ENCODE peak calls at places on chromosomes 6 and 20, in four cellular contexts. One of them, this sample, is unnamed.

GRCh38 chr6:55496201-55496600 is 82.8 kb downstream of the HMGCLL1 start:
- DNase-seq in nephron progenitor cell: no peak
- DNase-seq in NCI-H2081: no peak
- DNase-seq in cardiac muscle cell: no peak
- DNase-seq in this sample: no peak

GRCh38 chr6:100663219-100663863 is 198.6 kb upstream of the SIM1 start:
- DNase-seq in nephron progenitor cell: no peak
- DNase-seq in NCI-H2081: no peak
- DNase-seq in cardiac muscle cell: no peak
- DNase-seq in this sample: no peak

GRCh38 chr6:57040011-57040410 is 6.5 kb upstream of the KIAA1586 start:
- DNase-seq in nephron progenitor cell: no peak
- DNase-seq in NCI-H2081: no peak
- DNase-seq in cardiac muscle cell: no peak
- DNase-seq in this sample: no peak

GRCh38 chr20:2816583-2817340 is 598 bp downstream of the TMEM239 start:
- DNase-seq in nephron progenitor cell: no peak
- DNase-seq in NCI-H2081: no peak
- DNase-seq in cardiac muscle cell: no peak
- DNase-seq in this sample: no peak

GRCh38 chr6:136791296-136792065 is 796 bp downstream of the MAP3K5 start:
- DNase-seq in nephron progenitor cell: peak
- DNase-seq in NCI-H2081: peak
- DNase-seq in cardiac muscle cell: peak
- DNase-seq in this sample: peak

GRCh38 chr6:64325093-64325492 is 689.5 kb downstream of the PHF3 start:
- DNase-seq in nephron progenitor cell: no peak
- DNase-seq in NCI-H2081: no peak
- DNase-seq in cardiac muscle cell: no peak
- DNase-seq in this sample: no peak

GRCh38 chr20:7806831-7807230 is 133.4 kb downstream of the HAO1 start:
- DNase-seq in nephron progenitor cell: no peak
- DNase-seq in NCI-H2081: no peak
- DNase-seq in cardiac muscle cell: no peak
- DNase-seq in this sample: no peak

GRCh38 chr6:70162972-70163371 is 139.9 kb downstream of the COL9A1 start:
- DNase-seq in nephron progenitor cell: no peak
- DNase-seq in NCI-H2081: no peak
- DNase-seq in cardiac muscle cell: no peak
- DNase-seq in this sample: no peak

GRCh38 chr20:3889489-3890409 is 562 bp downstream of the PANK2 start:
- DNase-seq in nephron progenitor cell: peak
- DNase-seq in NCI-H2081: peak
- DNase-seq in cardiac muscle cell: peak
- DNase-seq in this sample: peak

GRCh38 chr20:48728042-48728837 is 99.6 kb downstream of the PREX1 start:
- DNase-seq in nephron progenitor cell: no peak
- DNase-seq in NCI-H2081: no peak
- DNase-seq in cardiac muscle cell: no peak
- DNase-seq in this sample: no peak

GRCh38 chr6:127117979-127118504 is 429 bp upstream of the RSPO3 start:
- DNase-seq in nephron progenitor cell: peak
- DNase-seq in NCI-H2081: no peak
- DNase-seq in cardiac muscle cell: peak
- DNase-seq in this sample: no peak

This sample was measured in COR-L47.